ENCODE peak calls at places on chromosome 13, in nine cellular contexts. A is activated naive CD8-positive, alpha-beta T cell treated with anti-CD3 and anti-CD28 coated beads, Interleukin-2, amount 50 U/mL, for 24 hours; M is lower lobe of right lung; J is left colon; G is activated T-cell treated with anti-CD3 and anti-CD28 coated beads, Interleukin-2, amount 50 U/mL, for 4 hours; C is left cardiac atrium; F is HepG2; U is GM12878; P is heart left ventricle. B is an unnamed sample.

GRCh38 chr13:31263346-31263745 is 63.6 kb downstream of the B3GLCT start:
- ATAC-seq in C (no peak), J (peak), G (no peak), F (no peak), P (peak), M (no peak), U (no peak), A (no peak), B (no peak)

GRCh38 chr13:51910508-51910907 is 48.7 kb downstream of the CCDC70 start:
- ATAC-seq in A (no peak), M (no peak), U (no peak), J (no peak), P (no peak), C (no peak), F (no peak), G (no peak), B (no peak)

GRCh38 chr13:26679945-26680516 is 80.6 kb downstream of the GPR12 start:
- ATAC-seq in J (no peak), M (no peak), F (no peak), U (no peak), C (no peak), P (no peak), G (no peak), A (no peak), B (no peak)

GRCh38 chr13:64817721-64818120 is 2412.4 kb downstream of the PCDH9 start:
- ATAC-seq in P (no peak), C (no peak), M (no peak), F (no peak), G (no peak), J (no peak), U (no peak), A (no peak), B (no peak)

GRCh38 chr13:112005925-112006324 is 61.0 kb upstream of the SOX1 start:
- ATAC-seq in F (no peak), P (no peak), A (no peak), J (no peak), C (no peak), M (no peak), U (no peak), G (no peak), B (no peak)

GRCh38 chr13:25729201-25729600 is 322.6 kb downstream of the SHISA2 start:
- ATAC-seq in U (no peak), A (no peak), J (no peak), P (no peak), F (no peak), M (no peak), C (no peak), G (no peak), B (no peak)

GRCh38 chr13:28494537-28494860 is 429 bp downstream of the FLT1 start:
- ATAC-seq in C (peak), G (peak), F (no peak), P (no peak), U (peak), M (peak), J (no peak), A (peak), B (peak)

GRCh38 chr13:42875448-42876269 is 94.3 kb downstream of the FAM216B start:
- ATAC-seq in C (no peak), G (no peak), U (peak), J (no peak), F (no peak), A (no peak), M (no peak), P (no peak), B (no peak)

GRCh38 chr13:67048084-67048792 is 181.9 kb downstream of the PCDH9 start:
- ATAC-seq in G (no peak), A (no peak), M (no peak), J (no peak), C (no peak), F (peak), U (peak), P (peak), B (no peak)

GRCh38 chr13:99967884-99968520 is 3.6 kb downstream of the ZIC5 start:
- ATAC-seq in U (no peak), M (no peak), F (no peak), A (no peak), J (no peak), C (no peak), P (no peak), G (no peak), B (no peak)

GRCh38 chr13:32023698-32024097 is 7.9 kb upstream of the FRY start:
- ATAC-seq in F (no peak), U (no peak), P (no peak), A (no peak), C (no peak), J (no peak), M (no peak), G (no peak), B (no peak)

GRCh38 chr13:28161370-28161769 is 23.0 kb downstream of the PAN3 start:
- ATAC-seq in J (peak), M (no peak), G (no peak), F (peak), A (no peak), C (no peak), P (peak), U (no peak), B (peak)

GRCh38 chr13:31681133-31681532 is 58.2 kb upstream of the RXFP2 start:
- ATAC-seq in M (no peak), J (no peak), P (no peak), A (no peak), C (no peak), G (no peak), U (no peak), F (no peak), B (no peak)

GRCh38 chr13:35164324-35164932 is 222.4 kb downstream of the NBEA start:
- ATAC-seq in M (peak), P (peak), J (peak), G (peak), F (peak), C (peak), A (no peak), U (peak), B (no peak)

GRCh38 chr13:30718661-30719520 is 16.5 kb upstream of the ALOX5AP start:
- ATAC-seq in A (no peak), C (no peak), P (no peak), U (peak), J (no peak), F (peak), G (no peak), M (no peak), B (peak)

GRCh38 chr13:112608212-112608611 is 20.3 kb upstream of the TUBGCP3 start:
- ATAC-seq in J (no peak), U (no peak), G (no peak), P (no peak), A (no peak), C (no peak), M (no peak), F (no peak), B (no peak)

B was measured in esophagus mucosa.